ENCODE peak calls at places on chromosomes 3 and 15, in nine cellular contexts. P is HEK293T; E is AG09309; O is occipital lobe; L is T47D; N is nucleus accumbens; R is stimulated activated naive CD8-positive, alpha-beta T cell treated with anti-CD3 and anti-CD28 coated beads, Interleukin-15, amount 100 ng/mL, for 72 hours; K is HL-60; T is colonic mucosa. W is an unnamed sample.

GRCh38 chr3:16692486-16693378 is 87.5 kb upstream of the DAZL start:
- DNase-seq in L (no peak), K (no peak), T (no peak), E (no peak), P (no peak), O (no peak), N (no peak), R (no peak), W (no peak)

GRCh38 chr3:175885196-175885766 is 1026.1 kb downstream of the NAALADL2 start:
- DNase-seq in E (no peak), R (no peak), O (no peak), N (no peak), L (no peak), P (no peak), K (no peak), T (no peak), W (no peak)

GRCh38 chr3:27360113-27361078 is 8.8 kb downstream of the NEK10 start:
- DNase-seq in O (no peak), R (no peak), N (no peak), K (no peak), T (peak; percentile 68), E (no peak), L (no peak), P (peak; percentile 11), W (no peak)

GRCh38 chr3:185089343-185089742 is 63.5 kb downstream of the C3orf70 start:
- DNase-seq in L (no peak), R (no peak), N (no peak), K (no peak), E (no peak), T (no peak), O (no peak), P (no peak), W (no peak)

GRCh38 chr15:56956538-56956937 is 38.1 kb downstream of the TCF12 start:
- DNase-seq in T (no peak), O (no peak), P (no peak), E (no peak), N (no peak), R (no peak), K (no peak), L (no peak), W (no peak)

GRCh38 chr3:133448478-133449122 is 48.7 kb downstream of the BFSP2 start:
- DNase-seq in O (no peak), P (no peak), N (no peak), R (peak; percentile 53), T (no peak), L (no peak), K (no peak), E (no peak), W (no peak)

GRCh38 chr15:49279481-49280186 is 109.6 kb downstream of the GALK2 start:
- DNase-seq in K (no peak), T (no peak), P (no peak), R (no peak), N (no peak), E (no peak), O (no peak), L (no peak), W (no peak)

GRCh38 chr3:40780801-40781406 is 256.1 kb downstream of the ZNF621 start:
- DNase-seq in R (no peak), N (peak; percentile 38), K (no peak), O (peak; percentile 42), L (no peak), T (no peak), P (no peak), E (no peak), W (no peak)

GRCh38 chr15:41502787-41503668 is 9.4 kb downstream of the ITPKA start:
- DNase-seq in T (no peak), R (no peak), O (no peak), N (no peak), L (no peak), E (no peak), K (no peak), P (no peak), W (no peak)

GRCh38 chr3:66395635-66396034 is 105.2 kb downstream of the LRIG1 start:
- DNase-seq in K (no peak), E (no peak), O (no peak), P (no peak), L (no peak), R (no peak), T (no peak), N (no peak), W (no peak)

GRCh38 chr15:31303434-31304073 is 23.1 kb upstream of the KLF13 start:
- DNase-seq in L (no peak), R (no peak), K (no peak), P (peak; percentile 37), T (peak; percentile 61), E (no peak), O (no peak), N (no peak), W (no peak)

GRCh38 chr3:70606018-70606417 is 293.6 kb upstream of the MDFIC2 start:
- DNase-seq in E (no peak), T (no peak), K (no peak), P (peak; percentile 26), N (no peak), L (no peak), O (no peak), R (no peak), W (peak; percentile 9)

GRCh38 chr3:175212896-175213295 is 353.8 kb downstream of the NAALADL2 start:
- DNase-seq in K (no peak), T (no peak), E (peak; percentile 46), P (no peak), O (no peak), R (no peak), L (no peak), N (no peak), W (no peak)

GRCh38 chr15:75725021-75725718 is 12.5 kb upstream of the CSPG4 start:
- DNase-seq in O (no peak), R (no peak), L (no peak), K (no peak), T (no peak), P (no peak), N (no peak), E (no peak), W (no peak)

GRCh38 chr3:100882571-100882981 is 110.6 kb downstream of the ABI3BP start:
- DNase-seq in K (no peak), E (no peak), T (no peak), L (no peak), N (no peak), R (no peak), O (no peak), P (no peak), W (no peak)

GRCh38 chr15:66386204-66387123 is at the start of gene MAP2K1:
- DNase-seq in E (peak; percentile 80), R (peak; percentile 98), N (peak; percentile 98), K (peak; percentile 94), T (peak; percentile 98), O (peak; percentile 98), P (peak; percentile 96), L (peak; percentile 93), W (peak; percentile 99)

GRCh38 chr3:107068980-107069379 is 308.3 kb upstream of the CCDC54 start:
- DNase-seq in L (no peak), K (no peak), T (no peak), N (peak; percentile 19), R (no peak), E (peak; percentile 67), P (no peak), O (peak; percentile 12), W (peak; percentile 94)

GRCh38 chr3:28816017-28816416 is 464.9 kb upstream of the RBMS3 start:
- DNase-seq in L (no peak), P (no peak), K (no peak), T (no peak), E (no peak), R (no peak), N (no peak), O (no peak), W (no peak)